ENCODE peak calls at places on chromosomes 2 and 18, in five cellular contexts. X is RWPE1, R is fibroblast of lung, G is PC-9, O is colonic mucosa. K is an unnamed sample.

GRCh38 chr2:33848486-33848885 is 249.4 kb upstream of the FAM98A start:
- DNase-seq in X (peak), R (peak), G (no peak), O (no peak), K (no peak)

GRCh38 chr18:80023173-80023572 is 11.1 kb upstream of the RBFA start:
- DNase-seq in X (no peak), R (no peak), G (no peak), O (no peak), K (no peak)

GRCh38 chr18:23401400-23402347 is 51.4 kb upstream of the RIOK3 start:
- DNase-seq in X (no peak), R (peak), G (peak), O (peak), K (peak)

GRCh38 chr18:45085916-45086624 is 405.4 kb downstream of the SETBP1 start:
- DNase-seq in X (no peak), R (no peak), G (no peak), O (no peak), K (no peak)

GRCh38 chr2:99066602-99067001 is 74.9 kb upstream of the C2orf15 start:
- DNase-seq in X (peak), R (peak), G (peak), O (peak), K (peak)

GRCh38 chr2:23452853-23453420 is 68.0 kb downstream of the KLHL29 start:
- DNase-seq in X (no peak), R (peak), G (no peak), O (no peak), K (no peak)

GRCh38 chr2:122100371-122101150 is 345.1 kb downstream of the TSN start:
- DNase-seq in X (no peak), R (peak), G (no peak), O (no peak), K (no peak)

GRCh38 chr2:112784199-112785189 is at the start of gene IL1A:
- DNase-seq in X (peak), R (peak), G (peak), O (peak), K (peak)

GRCh38 chr2:177131858-177132257 is 80.7 kb upstream of the HNRNPA3 start:
- DNase-seq in X (no peak), R (no peak), G (no peak), O (no peak), K (no peak)

GRCh38 chr18:72762505-72763122 is 105.2 kb downstream of the NETO1 start:
- DNase-seq in X (peak), R (peak), G (peak), O (no peak), K (peak)

GRCh38 chr2:11371099-11371937 is 26.9 kb upstream of the ROCK2 start:
- DNase-seq in X (no peak), R (no peak), G (no peak), O (no peak), K (no peak)

GRCh38 chr2:163580757-163581156 is 155.1 kb downstream of the FIGN start:
- DNase-seq in X (no peak), R (no peak), G (no peak), O (no peak), K (no peak)

GRCh38 chr2:161436411-161436810 is 20.3 kb downstream of the TBR1 start:
- DNase-seq in X (peak), R (peak), G (no peak), O (no peak), K (no peak)

GRCh38 chr18:63379639-63379962 is 12.6 kb upstream of the KDSR start:
- DNase-seq in X (peak), R (peak), G (no peak), O (no peak), K (no peak)

GRCh38 chr2:156540706-156541105 is 104.5 kb downstream of the GPD2 start:
- DNase-seq in X (no peak), R (no peak), G (no peak), O (no peak), K (no peak)

GRCh38 chr2:216056739-216057138 is 24.9 kb downstream of the PECR start:
- DNase-seq in X (no peak), R (no peak), G (no peak), O (no peak), K (no peak)

GRCh38 chr2:216064014-216064630 is 17.5 kb downstream of the PECR start:
- DNase-seq in X (no peak), R (no peak), G (no peak), O (no peak), K (no peak)

GRCh38 chr2:216057688-216058193 is 23.9 kb downstream of the PECR start:
- DNase-seq in X (peak), R (no peak), G (peak), O (peak), K (peak)

GRCh38 chr2:216055661-216056060 is 25.9 kb downstream of the PECR start:
- DNase-seq in X (no peak), R (no peak), G (no peak), O (no peak), K (no peak)

DNA sequence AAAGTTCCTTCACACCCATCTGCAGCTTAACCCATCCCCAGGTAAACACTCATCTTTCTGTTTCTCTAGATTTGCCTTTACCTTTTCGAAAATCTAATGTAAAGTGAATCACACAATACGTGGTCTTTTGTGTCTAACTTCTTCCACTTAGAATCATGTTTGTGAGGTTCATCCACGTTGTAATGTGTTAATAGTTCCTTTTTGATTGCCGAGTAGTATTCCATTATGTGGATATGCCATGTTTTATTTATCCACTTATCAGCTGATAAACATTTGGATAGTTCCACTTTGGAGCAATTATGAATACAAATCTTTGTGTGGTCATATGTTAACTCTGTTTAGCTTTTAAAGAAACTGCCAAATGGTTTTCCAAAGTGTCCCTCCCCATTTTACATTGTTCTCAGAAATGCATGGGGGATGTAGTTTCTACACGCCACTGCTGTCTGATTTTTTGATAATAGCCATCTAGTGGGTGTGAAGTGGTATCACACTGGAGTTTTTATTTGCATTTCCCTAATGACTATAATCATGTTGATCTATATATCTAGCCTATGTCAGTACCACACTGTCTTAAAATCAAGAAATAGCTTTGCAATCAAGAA is 22.3 kb downstream of the PECR start:
- DNase-seq in X (no peak), R (no peak), G (no peak), O (no peak), K (no peak)
- TF ChIP-seq CTCF in X (no peak), R (no peak), G (peak), O (no peak), K (peak)

DNA sequence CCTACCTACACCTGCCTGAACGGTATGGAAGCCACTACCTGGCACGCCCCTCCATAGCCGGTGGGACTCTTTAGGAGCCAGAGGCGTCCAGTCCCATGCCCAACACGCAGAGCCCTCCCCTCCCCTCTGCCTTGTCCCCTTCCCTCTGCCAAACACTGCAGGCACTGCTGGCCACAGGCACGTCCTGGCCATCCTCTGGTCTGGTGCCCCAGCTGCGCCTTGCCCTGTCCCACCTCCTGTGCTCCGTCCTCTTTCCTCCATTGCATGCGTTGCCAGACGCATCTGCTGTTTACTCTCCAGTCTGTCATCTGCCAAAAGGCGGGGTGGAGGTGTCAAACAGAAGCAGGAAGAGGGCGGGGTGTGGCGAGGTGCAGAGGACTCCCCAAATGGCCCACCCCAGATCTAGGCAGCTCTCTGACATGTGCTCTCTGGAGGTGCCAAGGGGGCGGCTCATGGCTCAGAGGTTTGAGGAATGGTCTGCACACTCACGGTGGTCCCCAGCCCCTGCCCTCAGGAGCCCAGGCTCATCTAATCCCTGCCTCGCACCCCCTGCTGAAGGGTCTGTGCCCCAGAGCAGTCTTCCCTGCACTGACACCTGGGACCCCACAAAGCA is 45.1 kb downstream of the HS6ST1 start:
- DNase-seq in X (no peak), R (no peak), G (no peak), O (no peak), K (no peak)
- TF ChIP-seq CTCF in X (no peak), R (no peak), G (no peak), O (no peak), K (no peak)

DNA sequence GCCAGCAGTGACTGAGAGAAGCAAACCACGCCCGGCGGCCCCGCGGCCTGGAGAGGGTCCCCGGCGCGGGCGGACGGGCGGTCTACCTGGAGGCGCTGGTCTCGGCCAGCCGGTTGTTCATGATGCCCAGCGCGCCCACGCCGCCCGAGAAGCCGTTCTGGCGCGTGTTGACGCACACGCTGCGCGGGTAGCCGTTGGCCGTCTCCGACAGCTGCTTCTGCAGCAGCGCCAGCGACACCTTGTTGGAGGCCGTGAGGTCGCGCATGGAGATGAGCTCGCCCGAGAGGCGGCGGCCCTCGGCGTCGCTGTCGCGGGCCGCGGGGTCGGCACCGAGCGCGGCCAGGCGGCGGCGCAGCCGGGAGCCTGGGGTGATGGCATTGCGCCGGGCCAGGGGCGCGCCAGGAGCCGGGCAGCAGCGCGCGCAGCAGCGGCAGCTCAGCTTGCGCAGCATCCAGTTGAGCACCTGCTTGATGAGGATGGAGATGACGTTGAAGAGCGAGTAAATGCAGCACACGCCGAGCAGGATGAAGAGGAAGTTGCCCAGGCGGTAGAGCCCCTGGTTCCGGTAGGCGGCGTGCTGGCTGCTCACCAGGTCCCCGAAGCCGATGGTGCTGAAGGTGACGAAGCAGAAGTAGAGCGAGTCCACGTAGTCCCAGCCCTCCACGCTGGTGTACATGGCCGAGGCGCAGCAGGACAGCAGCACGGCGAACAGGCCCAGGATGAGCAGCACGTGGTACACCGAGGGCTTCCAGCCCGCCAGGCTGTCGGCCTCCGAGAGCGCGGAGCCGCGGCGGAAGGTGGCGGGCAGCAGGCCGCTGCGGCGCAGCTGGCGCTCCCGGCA is 118.1 kb downstream of the MSH2 start:
- DNase-seq in X (peak), R (peak), G (no peak), O (peak), K (no peak)
- TF ChIP-seq CTCF in X (peak), R (peak), G (no peak), O (no peak), K (no peak)

GRCh38 chr2:120290737-120291136 is 38.1 kb downstream of the RALB start:
- DNase-seq in X (no peak), R (no peak), G (no peak), O (no peak), K (no peak)

GRCh38 chr2:120291464-120292311 is 39.0 kb downstream of the RALB start:
- DNase-seq in X (peak), R (no peak), G (peak), O (no peak), K (peak)

GRCh38 chr2:120287183-120288015 is 34.7 kb downstream of the RALB start:
- DNase-seq in X (peak), R (peak), G (peak), O (no peak), K (peak)

GRCh38 chr2:120288016-120288373 is 35.3 kb downstream of the RALB start:
- DNase-seq in X (no peak), R (no peak), G (no peak), O (no peak), K (no peak)

DNA sequence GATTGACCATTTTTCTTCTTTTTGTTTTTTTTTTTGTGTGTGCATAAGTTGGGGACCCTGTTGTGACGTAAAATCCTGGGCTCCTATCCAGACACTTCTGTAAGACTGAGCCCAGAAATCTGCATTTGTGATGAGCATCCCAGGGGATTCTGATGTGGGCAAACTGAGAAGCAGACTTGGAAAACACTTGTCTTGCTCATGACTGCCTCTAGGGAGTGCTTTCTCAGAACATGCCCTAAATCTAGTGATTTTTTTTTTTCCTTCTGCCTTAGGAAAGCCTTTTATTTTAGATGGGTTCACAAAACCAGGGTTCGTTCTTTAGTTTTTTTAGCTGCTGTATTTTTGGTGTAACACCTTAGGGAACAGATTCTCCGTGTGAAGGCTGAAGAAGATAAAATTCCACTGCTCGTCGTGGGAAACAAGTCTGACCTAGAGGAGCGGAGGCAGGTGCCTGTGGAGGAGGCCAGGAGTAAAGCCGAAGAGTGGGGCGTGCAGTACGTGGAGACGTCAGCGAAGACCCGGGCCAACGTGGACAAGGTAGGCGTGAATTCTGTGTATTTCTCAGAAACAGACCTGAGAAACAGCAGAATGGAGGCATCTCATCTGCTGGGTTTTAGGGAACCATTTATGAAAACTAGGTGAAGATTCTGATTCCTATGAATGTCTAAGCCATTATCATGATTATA is 36.7 kb downstream of the RALB start:
- DNase-seq in X (no peak), R (no peak), G (no peak), O (no peak), K (no peak)
- TF ChIP-seq CTCF in X (no peak), R (peak), G (no peak), O (no peak), K (no peak)

GRCh38 chr2:15865923-15866322 is 74.4 kb upstream of the MYCN start:
- DNase-seq in X (no peak), R (no peak), G (no peak), O (no peak), K (no peak)

GRCh38 chr2:15868186-15868585 is 72.2 kb upstream of the MYCN start:
- DNase-seq in X (no peak), R (no peak), G (no peak), O (no peak), K (no peak)

GRCh38 chr2:15868704-15869103 is 71.6 kb upstream of the MYCN start:
- DNase-seq in X (no peak), R (no peak), G (no peak), O (no peak), K (no peak)

GRCh38 chr2:15867194-15868171 is 72.9 kb upstream of the MYCN start:
- DNase-seq in X (no peak), R (no peak), G (no peak), O (no peak), K (no peak)

GRCh38 chr2:15866563-15867193 is 73.7 kb upstream of the MYCN start:
- DNase-seq in X (no peak), R (no peak), G (no peak), O (no peak), K (no peak)
- TF ChIP-seq CTCF in X (no peak), R (no peak), G (no peak), O (no peak), K (no peak)

K was measured in Calu3.